ENCODE peak calls at places on chromosome 6, in six cellular contexts. One of them, this sample, is unnamed.

GRCh38 chr6:107768044-107768443 is 56.1 kb downstream of the SCML4 start:
- DNase-seq in CD8-positive, alpha-beta T cell: no peak
- DNase-seq in pancreas: no peak
- DNase-seq in hepatocyte: no peak
- DNase-seq in AG10803: no peak
- DNase-seq in CD4-positive, alpha-beta T cell: no peak
- DNase-seq in this sample: no peak

GRCh38 chr6:116969211-116969863 is 92.3 kb downstream of the RFX6 start:
- DNase-seq in hepatocyte: peak; percentile 82
- DNase-seq in AG10803: peak; percentile 54
- DNase-seq in pancreas: no peak
- DNase-seq in CD4-positive, alpha-beta T cell: no peak
- DNase-seq in CD8-positive, alpha-beta T cell: no peak
- DNase-seq in this sample: peak; percentile 29

GRCh38 chr6:167744681-167745659 is 81.7 kb upstream of the AFDN start:
- DNase-seq in pancreas: no peak
- DNase-seq in CD4-positive, alpha-beta T cell: no peak
- DNase-seq in CD8-positive, alpha-beta T cell: no peak
- DNase-seq in hepatocyte: peak; percentile 42
- DNase-seq in AG10803: no peak
- DNase-seq in this sample: no peak

GRCh38 chr6:23533954-23534725 is 591.9 kb upstream of the NRSN1 start:
- DNase-seq in hepatocyte: no peak
- DNase-seq in AG10803: no peak
- DNase-seq in CD4-positive, alpha-beta T cell: no peak
- DNase-seq in pancreas: no peak
- DNase-seq in CD8-positive, alpha-beta T cell: no peak
- DNase-seq in this sample: no peak

GRCh38 chr6:18342223-18342622 is 44.9 kb upstream of the RNF144B start:
- DNase-seq in CD4-positive, alpha-beta T cell: no peak
- DNase-seq in pancreas: no peak
- DNase-seq in AG10803: no peak
- DNase-seq in CD8-positive, alpha-beta T cell: no peak
- DNase-seq in hepatocyte: no peak
- DNase-seq in this sample: no peak

GRCh38 chr6:76264466-76264865 is 192.0 kb upstream of the IMPG1 start:
- DNase-seq in pancreas: no peak
- DNase-seq in CD8-positive, alpha-beta T cell: no peak
- DNase-seq in CD4-positive, alpha-beta T cell: no peak
- DNase-seq in AG10803: no peak
- DNase-seq in hepatocyte: no peak
- DNase-seq in this sample: no peak

GRCh38 chr6:133890941-133891813 is 2.3 kb downstream of the TCF21 start:
- DNase-seq in AG10803: peak; percentile 18
- DNase-seq in CD8-positive, alpha-beta T cell: no peak
- DNase-seq in pancreas: peak; percentile 21
- DNase-seq in hepatocyte: peak; percentile 39
- DNase-seq in CD4-positive, alpha-beta T cell: no peak
- DNase-seq in this sample: peak; percentile 35

GRCh38 chr6:12339808-12340487 is 49.8 kb downstream of the EDN1 start:
- DNase-seq in CD8-positive, alpha-beta T cell: no peak
- DNase-seq in hepatocyte: no peak
- DNase-seq in CD4-positive, alpha-beta T cell: no peak
- DNase-seq in AG10803: no peak
- DNase-seq in pancreas: no peak
- DNase-seq in this sample: no peak

GRCh38 chr6:170134077-170135040 is 156.5 kb downstream of the DLL1 start:
- DNase-seq in AG10803: no peak
- DNase-seq in pancreas: peak; percentile 58
- DNase-seq in CD4-positive, alpha-beta T cell: no peak
- DNase-seq in CD8-positive, alpha-beta T cell: no peak
- DNase-seq in hepatocyte: peak; percentile 34
- DNase-seq in this sample: no peak

GRCh38 chr6:158649289-158650143 is at the start of gene SYTL3:
- DNase-seq in hepatocyte: no peak
- DNase-seq in pancreas: no peak
- DNase-seq in CD8-positive, alpha-beta T cell: peak; percentile 57
- DNase-seq in CD4-positive, alpha-beta T cell: peak; percentile 42
- DNase-seq in AG10803: peak; percentile 84
- DNase-seq in this sample: no peak

GRCh38 chr6:92522589-92522988 is 896.8 kb downstream of the EPHA7 start:
- DNase-seq in CD8-positive, alpha-beta T cell: no peak
- DNase-seq in AG10803: no peak
- DNase-seq in hepatocyte: no peak
- DNase-seq in CD4-positive, alpha-beta T cell: no peak
- DNase-seq in pancreas: no peak
- DNase-seq in this sample: no peak

GRCh38 chr6:43861212-43861918 is 91.4 kb downstream of the VEGFA start:
- DNase-seq in AG10803: no peak
- DNase-seq in hepatocyte: no peak
- DNase-seq in pancreas: no peak
- DNase-seq in CD8-positive, alpha-beta T cell: no peak
- DNase-seq in CD4-positive, alpha-beta T cell: no peak
- DNase-seq in this sample: no peak

GRCh38 chr6:107803957-107804356 is 20.2 kb downstream of the SCML4 start:
- DNase-seq in pancreas: no peak
- DNase-seq in CD4-positive, alpha-beta T cell: no peak
- DNase-seq in hepatocyte: no peak
- DNase-seq in AG10803: no peak
- DNase-seq in CD8-positive, alpha-beta T cell: no peak
- DNase-seq in this sample: no peak

GRCh38 chr6:2716926-2717700 is 33.6 kb downstream of the MYLK4 start:
- DNase-seq in hepatocyte: no peak
- DNase-seq in AG10803: no peak
- DNase-seq in CD8-positive, alpha-beta T cell: no peak
- DNase-seq in pancreas: no peak
- DNase-seq in CD4-positive, alpha-beta T cell: no peak
- DNase-seq in this sample: no peak

GRCh38 chr6:46421239-46421638 is 70.0 kb downstream of the RCAN2 start:
- DNase-seq in pancreas: no peak
- DNase-seq in AG10803: peak; percentile 36
- DNase-seq in hepatocyte: no peak
- DNase-seq in CD4-positive, alpha-beta T cell: no peak
- DNase-seq in CD8-positive, alpha-beta T cell: no peak
- DNase-seq in this sample: no peak

GRCh38 chr6:7115452-7116223 is 7.9 kb downstream of the RREB1 start:
- DNase-seq in CD8-positive, alpha-beta T cell: no peak
- DNase-seq in hepatocyte: no peak
- DNase-seq in AG10803: peak; percentile 55
- DNase-seq in pancreas: no peak
- DNase-seq in CD4-positive, alpha-beta T cell: no peak
- DNase-seq in this sample: no peak

GRCh38 chr6:47203266-47203967 is 106.3 kb downstream of the TNFRSF21 start:
- DNase-seq in pancreas: no peak
- DNase-seq in CD8-positive, alpha-beta T cell: no peak
- DNase-seq in AG10803: no peak
- DNase-seq in CD4-positive, alpha-beta T cell: no peak
- DNase-seq in hepatocyte: no peak
- DNase-seq in this sample: no peak

GRCh38 chr6:118319890-118320289 is 228.2 kb upstream of the PLN start:
- DNase-seq in CD4-positive, alpha-beta T cell: no peak
- DNase-seq in hepatocyte: no peak
- DNase-seq in CD8-positive, alpha-beta T cell: no peak
- DNase-seq in pancreas: no peak
- DNase-seq in AG10803: no peak
- DNase-seq in this sample: no peak
- TF ChIP-seq CTCF in CD4-positive, alpha-beta T cell: no peak
- TF ChIP-seq CTCF in hepatocyte: no peak
- TF ChIP-seq CTCF in CD8-positive, alpha-beta T cell: no peak
- TF ChIP-seq CTCF in pancreas: no peak
- TF ChIP-seq CTCF in AG10803: no peak
- TF ChIP-seq CTCF in this sample: no peak

DNA sequence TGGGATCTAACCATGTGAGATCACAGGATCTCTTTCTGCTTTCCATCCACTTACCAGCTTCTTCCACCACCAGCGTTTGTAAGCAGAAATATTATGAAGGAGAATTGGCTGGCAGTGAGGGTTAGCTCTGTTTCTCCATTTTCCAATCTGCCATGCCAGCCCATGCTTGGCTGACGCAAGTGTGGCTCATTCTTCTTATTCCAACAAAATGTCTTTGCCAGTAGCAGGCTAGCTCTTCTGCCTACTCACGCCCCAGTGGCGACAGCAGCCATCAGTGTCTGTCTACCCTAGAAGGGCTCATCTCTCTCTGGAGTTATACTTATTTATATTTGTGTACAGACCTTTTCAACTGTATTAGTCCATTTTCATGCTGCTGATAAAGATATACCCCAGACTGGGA is 286.3 kb downstream of the FARS2 start:
- DNase-seq in hepatocyte: no peak
- DNase-seq in CD8-positive, alpha-beta T cell: no peak
- DNase-seq in pancreas: no peak
- DNase-seq in AG10803: no peak
- DNase-seq in CD4-positive, alpha-beta T cell: no peak
- DNase-seq in this sample: no peak
- TF ChIP-seq CTCF in hepatocyte: no peak
- TF ChIP-seq CTCF in CD8-positive, alpha-beta T cell: no peak
- TF ChIP-seq CTCF in pancreas: no peak
- TF ChIP-seq CTCF in AG10803: no peak
- TF ChIP-seq CTCF in CD4-positive, alpha-beta T cell: no peak
- TF ChIP-seq CTCF in this sample: no peak

GRCh38 chr6:111870054-111870750 is 3.0 kb downstream of the FYN start:
- DNase-seq in CD8-positive, alpha-beta T cell: no peak
- DNase-seq in pancreas: no peak
- DNase-seq in hepatocyte: no peak
- DNase-seq in AG10803: no peak
- DNase-seq in CD4-positive, alpha-beta T cell: no peak
- DNase-seq in this sample: no peak
- TF ChIP-seq CTCF in CD8-positive, alpha-beta T cell: peak; percentile 13
- TF ChIP-seq CTCF in pancreas: no peak
- TF ChIP-seq CTCF in hepatocyte: no peak
- TF ChIP-seq CTCF in AG10803: no peak
- TF ChIP-seq CTCF in CD4-positive, alpha-beta T cell: no peak
- TF ChIP-seq CTCF in this sample: no peak

GRCh38 chr6:144283781-144284473 is 1.2 kb upstream of the UTRN start:
- DNase-seq in pancreas: no peak
- DNase-seq in AG10803: peak; percentile 28
- DNase-seq in CD8-positive, alpha-beta T cell: no peak
- DNase-seq in hepatocyte: no peak
- DNase-seq in CD4-positive, alpha-beta T cell: no peak
- DNase-seq in this sample: no peak
- TF ChIP-seq CTCF in pancreas: no peak
- TF ChIP-seq CTCF in AG10803: peak; percentile 44
- TF ChIP-seq CTCF in CD8-positive, alpha-beta T cell: no peak
- TF ChIP-seq CTCF in hepatocyte: peak; percentile 7
- TF ChIP-seq CTCF in CD4-positive, alpha-beta T cell: no peak
- TF ChIP-seq CTCF in this sample: peak; percentile 50

DNA sequence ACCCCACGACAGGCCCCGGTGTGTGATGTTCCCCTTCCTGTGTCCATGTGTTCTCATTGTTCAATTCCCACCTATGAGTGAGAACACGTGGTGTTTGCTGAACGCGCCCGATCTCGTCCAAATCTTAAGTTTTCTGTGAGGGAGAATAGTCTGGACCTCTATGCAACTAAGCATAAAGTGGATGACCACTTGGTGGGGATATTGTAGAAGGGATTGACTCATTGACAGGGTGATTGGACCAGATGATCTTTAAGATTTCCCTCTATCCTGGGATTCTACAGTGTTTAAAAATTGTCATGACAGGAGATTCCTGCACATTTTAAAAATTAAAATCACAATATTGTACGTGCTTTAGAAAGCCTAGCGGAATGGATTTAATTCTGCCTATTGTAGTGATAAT is 141.3 kb downstream of the TRMT11 start:
- DNase-seq in CD4-positive, alpha-beta T cell: no peak
- DNase-seq in CD8-positive, alpha-beta T cell: no peak
- DNase-seq in AG10803: no peak
- DNase-seq in hepatocyte: no peak
- DNase-seq in pancreas: no peak
- DNase-seq in this sample: no peak
- TF ChIP-seq CTCF in CD4-positive, alpha-beta T cell: no peak
- TF ChIP-seq CTCF in CD8-positive, alpha-beta T cell: no peak
- TF ChIP-seq CTCF in AG10803: peak; percentile 14
- TF ChIP-seq CTCF in hepatocyte: peak; percentile 22
- TF ChIP-seq CTCF in pancreas: no peak
- TF ChIP-seq CTCF in this sample: peak; percentile 22

GRCh38 chr6:113488061-113488460 is 369.1 kb upstream of the MARCKS start:
- DNase-seq in CD4-positive, alpha-beta T cell: no peak
- DNase-seq in CD8-positive, alpha-beta T cell: no peak
- DNase-seq in AG10803: no peak
- DNase-seq in pancreas: no peak
- DNase-seq in hepatocyte: no peak
- DNase-seq in this sample: no peak
- TF ChIP-seq CTCF in CD4-positive, alpha-beta T cell: no peak
- TF ChIP-seq CTCF in CD8-positive, alpha-beta T cell: no peak
- TF ChIP-seq CTCF in AG10803: no peak
- TF ChIP-seq CTCF in pancreas: no peak
- TF ChIP-seq CTCF in hepatocyte: no peak
- TF ChIP-seq CTCF in this sample: no peak

GRCh38 chr6:157200117-157200516 is 123.2 kb downstream of the TMEM242 start:
- DNase-seq in CD4-positive, alpha-beta T cell: no peak
- DNase-seq in CD8-positive, alpha-beta T cell: no peak
- DNase-seq in hepatocyte: no peak
- DNase-seq in AG10803: no peak
- DNase-seq in pancreas: no peak
- DNase-seq in this sample: no peak

GRCh38 chr6:157200611-157201010 is 122.7 kb downstream of the TMEM242 start:
- DNase-seq in pancreas: peak; percentile 67
- DNase-seq in CD8-positive, alpha-beta T cell: no peak
- DNase-seq in AG10803: no peak
- DNase-seq in hepatocyte: no peak
- DNase-seq in CD4-positive, alpha-beta T cell: no peak
- DNase-seq in this sample: no peak

GRCh38 chr6:157196391-157196790 is 126.9 kb downstream of the TMEM242 start:
- DNase-seq in CD8-positive, alpha-beta T cell: no peak
- DNase-seq in AG10803: no peak
- DNase-seq in hepatocyte: no peak
- DNase-seq in CD4-positive, alpha-beta T cell: no peak
- DNase-seq in pancreas: no peak
- DNase-seq in this sample: no peak

GRCh38 chr6:157201083-157201482 is 122.2 kb downstream of the TMEM242 start:
- DNase-seq in CD4-positive, alpha-beta T cell: no peak
- DNase-seq in AG10803: no peak
- DNase-seq in pancreas: no peak
- DNase-seq in hepatocyte: no peak
- DNase-seq in CD8-positive, alpha-beta T cell: no peak
- DNase-seq in this sample: no peak

DNA sequence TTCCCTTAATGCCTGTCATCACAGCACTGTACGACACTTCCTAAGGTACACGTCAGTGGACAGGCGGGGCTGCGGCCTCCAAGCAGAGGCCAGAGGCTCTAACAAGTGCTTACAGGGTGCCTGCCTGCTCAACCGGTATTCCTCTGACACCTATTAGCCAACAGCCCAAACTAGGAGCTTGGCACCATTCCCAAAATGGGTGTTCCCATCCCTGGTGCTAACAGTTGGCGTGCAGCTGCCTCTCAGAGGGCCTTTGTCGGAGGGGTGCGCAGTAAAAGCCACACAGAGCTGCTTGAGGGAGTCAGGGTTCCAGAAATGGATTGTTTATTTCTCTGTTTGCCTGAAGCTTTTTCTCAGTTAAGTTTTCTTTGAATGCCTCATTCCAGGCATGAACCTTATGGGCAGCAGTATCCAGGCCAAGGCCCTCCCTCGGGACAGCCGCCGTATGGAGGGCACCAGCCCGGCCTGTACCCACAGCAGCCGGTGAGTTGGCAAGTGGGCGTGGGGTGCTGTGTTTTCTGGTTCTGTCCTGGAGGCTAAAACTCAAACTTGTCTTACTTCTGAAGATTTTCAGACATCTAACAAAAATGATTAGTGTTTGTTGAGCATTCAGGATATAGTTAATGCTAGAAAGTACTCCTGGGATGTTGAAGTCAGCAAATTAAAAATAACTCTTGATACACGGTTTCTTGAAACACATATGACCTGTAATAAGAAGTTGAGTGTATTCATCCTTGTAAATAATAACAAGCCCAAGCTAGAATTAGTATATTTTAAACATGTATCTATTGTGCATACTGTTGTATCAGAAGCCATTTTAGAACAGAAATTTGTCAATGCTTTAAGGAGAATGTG is 124.7 kb downstream of the TMEM242 start:
- DNase-seq in CD8-positive, alpha-beta T cell: no peak
- DNase-seq in pancreas: peak; percentile 93
- DNase-seq in CD4-positive, alpha-beta T cell: no peak
- DNase-seq in hepatocyte: peak; percentile 39
- DNase-seq in AG10803: peak; percentile 24
- DNase-seq in this sample: no peak
- TF ChIP-seq CTCF in CD8-positive, alpha-beta T cell: no peak
- TF ChIP-seq CTCF in pancreas: no peak
- TF ChIP-seq CTCF in CD4-positive, alpha-beta T cell: no peak
- TF ChIP-seq CTCF in hepatocyte: no peak
- TF ChIP-seq CTCF in AG10803: no peak
- TF ChIP-seq CTCF in this sample: no peak

This sample was measured in neural crest cell.